ENCODE peak calls at places on chromosomes 13 and 19, in seven cellular contexts. L, I, Z, Q, C, D and H are unnamed samples.

GRCh38 chr19:21256722-21257121 is 72.5 kb downstream of the ZNF708 start:
- DNase-seq in D (peak; percentile 34), Q (peak; percentile 48), C (no peak), I (peak; percentile 25), L (peak; percentile 23), Z (peak; percentile 20), H (peak; percentile 4)

GRCh38 chr13:88958821-88959220 is 1287.7 kb downstream of the SLITRK5 start:
- DNase-seq in L (no peak), I (no peak), C (no peak), D (no peak), Z (no peak), Q (no peak), H (no peak)

GRCh38 chr13:36297600-36298338 is at the start of gene CCDC169:
- DNase-seq in L (no peak), C (no peak), Z (peak; percentile 73), Q (peak; percentile 5), D (peak; percentile 84), I (peak; percentile 83), H (peak; percentile 51)

GRCh38 chr13:57624565-57625435 is 6.7 kb upstream of the PCDH17 start:
- DNase-seq in C (no peak), D (peak; percentile 34), L (no peak), Z (peak; percentile 44), I (no peak), Q (peak; percentile 56), H (peak; percentile 41)

GRCh38 chr19:33405491-33406461 is 32.3 kb downstream of the CEBPG start:
- DNase-seq in I (no peak), Q (no peak), L (no peak), D (no peak), C (no peak), Z (peak; percentile 27), H (no peak)

GRCh38 chr13:80972857-80973478 is 632.0 kb upstream of the SPRY2 start:
- DNase-seq in I (no peak), L (no peak), Z (no peak), Q (no peak), D (no peak), C (no peak), H (no peak)

GRCh38 chr13:113548171-113548641 is 36.3 kb upstream of the TFDP1 start:
- DNase-seq in D (no peak), L (no peak), Q (no peak), C (no peak), Z (peak; percentile 30), I (no peak), H (no peak)

GRCh38 chr19:50921391-50922315 is 10.5 kb upstream of the KLK4 start:
- DNase-seq in L (no peak), Q (no peak), I (no peak), D (no peak), C (no peak), Z (no peak), H (no peak)

GRCh38 chr13:37621811-37622361 is 23.3 kb upstream of the POSTN start:
- DNase-seq in I (no peak), Z (no peak), D (no peak), C (no peak), Q (no peak), L (no peak), H (peak; percentile 84)

GRCh38 chr19:58229255-58229639 is 533 bp downstream of the ZNF544 start:
- DNase-seq in I (no peak), D (peak; percentile 61), L (no peak), Z (peak; percentile 44), C (no peak), Q (peak; percentile 30), H (peak; percentile 12)

GRCh38 chr19:7637374-7638256 is 705 bp downstream of the STXBP2 start:
- DNase-seq in D (peak; percentile 93), I (no peak), Z (no peak), Q (no peak), C (no peak), L (no peak), H (no peak)
- H2AFZ ChIP-seq in D (peak overlapping the region; percentile 22), I (no peak overlapping the region), Z (no peak overlapping the region), Q (no peak overlapping the region), C (peak overlapping the region; percentile 26), L (no peak overlapping the region), H (peak overlapping the region; percentile 71)

GRCh38 chr13:101144808-101145419 is 271.4 kb downstream of the NALCN start:
- DNase-seq in Q (peak; percentile 38), D (peak; percentile 47), L (peak; percentile 39), C (peak; percentile 5), I (no peak), Z (peak; percentile 46), H (peak; percentile 71)

GRCh38 chr13:101146101-101146898 is 270.0 kb downstream of the NALCN start:
- DNase-seq in Z (no peak), Q (no peak), L (no peak), I (no peak), C (no peak), D (no peak), H (peak; percentile 19)

GRCh38 chr13:101150998-101151397 is 265.3 kb downstream of the NALCN start:
- DNase-seq in C (no peak), Q (no peak), L (no peak), D (no peak), Z (peak; percentile 17), I (no peak), H (peak; percentile 24)

GRCh38 chr13:101152184-101152583 is 264.1 kb downstream of the NALCN start:
- DNase-seq in L (no peak), I (no peak), C (no peak), Q (no peak), Z (no peak), D (no peak), H (no peak)

GRCh38 chr13:101149735-101150380 is 266.4 kb downstream of the NALCN start:
- DNase-seq in L (no peak), I (no peak), Z (peak; percentile 65), C (no peak), Q (no peak), D (peak; percentile 2), H (peak; percentile 66)
- TF ChIP-seq RAD21 in L (peak; percentile 29), I (peak; percentile 66), Z (peak; percentile 76), C (no peak), Q (no peak), D (no peak), H (peak; percentile 64)

DNA sequence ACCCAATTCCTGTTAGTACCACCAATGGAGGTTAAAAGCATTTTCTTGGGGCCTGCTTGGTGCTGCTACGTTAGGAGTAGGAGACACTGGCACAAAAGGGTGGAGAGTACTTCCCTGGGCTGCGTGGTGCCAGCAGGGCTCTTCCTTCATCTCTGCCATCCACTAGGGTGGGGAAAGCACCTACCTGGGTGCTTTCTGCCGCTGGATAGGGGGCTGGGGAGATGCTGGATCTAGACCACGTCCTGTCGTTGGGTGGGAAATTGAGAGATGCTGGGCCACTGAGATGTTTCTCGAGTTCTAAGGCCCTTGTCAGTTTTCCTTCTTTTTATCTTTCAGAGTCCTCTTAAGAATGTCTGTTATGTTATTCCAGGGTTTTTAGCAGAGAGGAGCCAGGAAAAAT is 6.7 kb upstream of the FCGBP start:
- DNase-seq in L (no peak), D (no peak), Z (no peak), Q (no peak), C (no peak), I (no peak), H (no peak)
- H2AFZ ChIP-seq in L (no peak overlapping the region), D (no peak overlapping the region), Z (no peak overlapping the region), Q (no peak overlapping the region), C (peak overlapping the region; percentile 22), I (no peak overlapping the region), H (no peak overlapping the region)

GRCh38 chr13:87052731-87053130 is 618.4 kb upstream of the SLITRK5 start:
- DNase-seq in I (no peak), C (no peak), L (no peak), Z (no peak), D (no peak), Q (no peak), H (peak; percentile 54)
- TF ChIP-seq RAD21 in I (no peak), C (no peak), L (no peak), Z (no peak), D (no peak), Q (no peak), H (no peak)

GRCh38 chr19:4974855-4975469 is 6.0 kb downstream of the KDM4B start:
- DNase-seq in D (no peak), L (no peak), I (no peak), Q (no peak), Z (no peak), C (no peak), H (no peak)
- H2AFZ ChIP-seq in D (no peak overlapping the region), L (no peak overlapping the region), I (no peak overlapping the region), Q (no peak overlapping the region), Z (no peak overlapping the region), C (no peak overlapping the region), H (no peak overlapping the region)